ENCODE peak calls at places on chromosomes 16 and 17, in five cellular contexts. D is H1, J is IMR-90, A is neuronal stem cell, L is trophoblast cell. B is an unnamed sample. For H3K36me3, the result is how much of the 10 kb centered on the place peaks cover.

GRCh38 chr17:19470529-19471261 is 59.7 kb downstream of the RNF112 start:
- DNase-seq in J (peak), A (no peak), D (peak), L (no peak), B (no peak)

GRCh38 chr16:68064791-68065365 is 20.3 kb upstream of the NFATC3 start:
- DNase-seq in L (peak), D (peak), J (peak), A (no peak), B (peak)

GRCh38 chr16:85982563-85982939 is 83.6 kb downstream of the IRF8 start:
- DNase-seq in D (no peak), A (no peak), J (no peak), L (no peak), B (no peak)

GRCh38 chr17:28925912-28926365 is 23.1 kb upstream of the DHRS13 start:
- DNase-seq in L (no peak), J (peak), D (no peak), A (no peak), B (peak)

GRCh38 chr17:29645516-29646051 is 22.9 kb upstream of the CORO6 start:
- DNase-seq in J (peak), L (no peak), A (no peak), D (no peak), B (peak)

GRCh38 chr17:39794249-39794970 is 56.7 kb downstream of the GRB7 start:
- DNase-seq in D (no peak), J (no peak), L (no peak), A (no peak), B (no peak)

GRCh38 chr16:82439678-82440293 is 187.0 kb upstream of the CDH13 start:
- DNase-seq in D (peak), L (no peak), J (peak), A (no peak), B (peak)

GRCh38 chr17:70483624-70484023 is 314.3 kb downstream of the KCNJ2 start:
- DNase-seq in A (no peak), J (no peak), D (no peak), L (no peak), B (no peak)

GRCh38 chr17:38711792-38712571 is 6.9 kb downstream of the MLLT6 start:
- DNase-seq in L (no peak), A (no peak), D (no peak), J (no peak), B (no peak)

GRCh38 chr16:24645739-24646645 is 83.5 kb upstream of the TNRC6A start:
- DNase-seq in J (peak), A (no peak), L (peak), D (no peak), B (peak)

GRCh38 chr16:19604911-19605310 is 49.4 kb downstream of the VPS35L start:
- DNase-seq in J (no peak), A (no peak), D (no peak), L (no peak), B (no peak)

GRCh38 chr17:67606471-67606870 is 111.3 kb upstream of the NOL11 start:
- DNase-seq in A (no peak), D (no peak), J (peak), L (no peak), B (no peak)

GRCh38 chr17:79826210-79826680 is 13.0 kb downstream of the CBX4 start:
- DNase-seq in L (no peak), D (no peak), A (no peak), J (peak), B (no peak)

GRCh38 chr16:85079785-85080602 is 32.3 kb downstream of the CIBAR2 start:
- DNase-seq in J (no peak), D (no peak), L (no peak), A (no peak), B (no peak)

GRCh38 chr16:69542974-69543373 is 22.8 kb upstream of the NFAT5 start:
- DNase-seq in J (peak), A (no peak), D (no peak), L (no peak), B (no peak)

GRCh38 chr16:30649725-30650368 is 913 bp upstream of the PRR14 start:
- DNase-seq in L (no peak), A (no peak), D (no peak), J (no peak), B (no peak)

GRCh38 chr16:30651124-30652004 is 604 bp downstream of the PRR14 start:
- DNase-seq in D (peak), A (no peak), L (peak), J (peak), B (peak)

GRCh38 chr16:30652005-30652296 is 1.2 kb downstream of the PRR14 start:
- DNase-seq in A (no peak), L (no peak), J (no peak), D (no peak), B (no peak)

GRCh38 chr16:30652718-30653117 is 2.0 kb downstream of the PRR14 start:
- DNase-seq in A (no peak), D (no peak), L (no peak), J (no peak), B (no peak)

DNA sequence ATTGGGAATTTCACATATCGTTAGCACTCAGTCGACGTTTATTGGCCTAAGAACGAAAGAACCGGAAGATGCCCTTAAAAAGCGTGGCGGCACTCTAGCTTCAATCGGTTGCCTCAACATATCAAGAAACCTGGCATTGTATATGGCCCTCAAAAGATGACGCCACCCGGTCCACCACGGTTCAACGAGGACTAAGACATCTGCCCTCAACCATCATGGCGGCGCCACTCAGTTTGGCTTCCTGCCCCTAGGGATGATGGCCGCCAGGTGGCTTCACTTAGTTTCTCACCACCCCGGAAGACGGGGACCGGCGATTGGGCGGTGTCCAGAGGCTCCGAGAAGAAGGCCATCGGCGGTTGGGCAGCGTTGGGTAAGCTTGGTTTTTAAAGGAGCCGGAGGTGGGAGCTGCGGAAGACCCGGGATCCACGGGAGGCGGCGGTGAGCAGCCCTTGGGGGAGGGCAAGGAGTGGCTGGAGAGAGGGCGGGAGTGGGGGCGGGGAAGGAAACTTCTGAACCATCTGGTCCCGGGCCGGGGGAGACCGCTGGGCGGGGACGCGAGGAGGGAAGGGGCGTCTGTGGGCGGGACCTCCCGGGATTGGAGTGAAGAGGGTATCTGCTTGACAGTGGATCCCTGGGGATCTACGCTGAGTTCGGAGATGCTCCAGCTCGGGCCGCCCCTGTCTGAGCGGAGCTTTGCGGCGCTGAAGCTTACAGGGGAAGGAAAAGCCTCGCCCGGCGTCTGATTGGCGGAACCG is at the start of gene PRR14:
- DNase-seq in A (peak), D (peak), L (peak), J (peak), B (peak)
- H4K91ac ChIP-seq in A (no peak), D (peak), L (peak), J (peak), B (peak)

DNA sequence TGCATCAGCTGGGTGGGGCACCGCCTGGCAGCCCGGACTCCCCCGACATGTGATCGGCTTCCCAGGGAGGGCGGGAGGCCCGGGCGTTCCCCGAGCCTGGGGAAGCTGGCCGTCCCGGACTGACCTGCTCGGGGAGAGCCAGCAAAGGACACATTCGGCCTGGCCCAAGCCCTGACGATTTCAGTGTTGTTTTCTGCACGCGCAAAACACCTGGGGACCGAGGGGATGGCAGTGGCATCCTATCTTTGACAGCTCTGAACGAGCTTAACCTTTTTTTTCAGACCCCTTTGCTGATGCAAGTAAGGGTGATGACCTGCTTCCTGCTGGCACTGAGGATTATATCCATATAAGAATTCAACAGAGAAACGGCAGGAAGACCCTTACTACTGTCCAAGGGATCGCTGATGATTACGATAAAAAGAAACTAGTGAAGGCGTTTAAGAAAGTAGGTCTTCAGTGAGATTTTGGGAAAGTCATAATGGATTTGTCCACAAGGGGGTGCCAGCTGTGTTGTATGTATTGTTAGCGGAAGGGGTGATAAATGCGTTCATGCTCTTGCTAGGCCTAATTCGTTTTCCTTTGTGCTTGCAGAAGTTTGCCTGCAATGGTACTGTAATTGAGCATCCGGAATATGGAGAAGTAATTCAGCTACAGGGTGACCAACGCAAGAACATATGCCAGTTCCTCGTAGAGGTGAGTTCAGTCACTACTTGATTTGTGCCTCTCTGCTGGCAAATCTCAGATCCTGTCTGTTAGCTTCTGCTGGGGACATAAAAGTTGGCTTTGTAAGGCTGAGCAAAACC is 1.0 kb downstream of the EIF1 start:
- DNase-seq in D (peak), A (peak), L (no peak), J (peak), B (peak)
- H2BK120ac ChIP-seq in D (no peak), A (no peak), L (peak), J (peak), B (peak)

DNA sequence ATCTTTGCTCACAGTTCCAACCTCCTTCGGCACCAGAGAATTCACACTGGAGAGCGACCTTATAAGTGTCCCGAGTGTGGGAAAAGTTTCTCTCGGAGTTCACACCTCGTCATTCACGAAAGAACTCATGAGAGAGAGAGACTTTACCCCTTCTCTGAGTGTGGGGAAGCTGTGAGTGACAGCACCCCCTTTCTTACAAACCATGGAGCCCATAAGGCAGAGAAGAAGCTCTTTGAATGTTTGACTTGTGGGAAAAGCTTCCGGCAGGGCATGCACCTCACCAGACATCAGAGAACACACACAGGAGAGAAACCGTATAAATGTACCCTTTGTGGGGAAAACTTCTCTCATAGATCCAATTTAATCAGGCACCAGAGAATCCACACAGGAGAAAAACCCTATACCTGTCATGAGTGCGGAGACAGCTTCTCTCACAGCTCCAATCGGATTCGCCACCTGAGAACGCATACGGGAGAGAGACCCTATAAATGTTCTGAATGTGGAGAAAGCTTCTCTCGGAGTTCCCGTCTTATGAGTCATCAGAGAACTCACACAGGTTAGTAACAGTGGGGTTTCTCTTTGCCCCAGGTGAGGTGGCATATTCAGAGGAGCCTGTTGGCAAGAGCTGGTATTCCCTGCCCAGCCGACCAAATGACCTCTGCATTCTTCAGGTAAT is 6.8 kb downstream of the ZNF263 start:
- DNase-seq in D (no peak), J (no peak), A (no peak), L (no peak), B (no peak)
- H3K36me3 ChIP-seq in D (under half), J (half or more), A (half or more), L (half or more), B (half or more)

GRCh38 chr17:73678999-73679398 is 34.8 kb upstream of the SDK2 start:
- DNase-seq in L (no peak), D (peak), J (no peak), A (no peak), B (no peak)

GRCh38 chr17:73686126-73686525 is 41.9 kb upstream of the SDK2 start:
- DNase-seq in A (no peak), J (no peak), L (no peak), D (no peak), B (no peak)

GRCh38 chr17:73683788-73684582 is 39.7 kb upstream of the SDK2 start:
- DNase-seq in J (no peak), L (no peak), A (no peak), D (no peak), B (no peak)

GRCh38 chr17:73686961-73687360 is 42.7 kb upstream of the SDK2 start:
- DNase-seq in D (peak), L (no peak), A (no peak), J (no peak), B (no peak)

GRCh38 chr17:73681946-73682345 is 37.7 kb upstream of the SDK2 start:
- DNase-seq in L (no peak), D (no peak), A (no peak), J (no peak), B (no peak)
- H4K91ac ChIP-seq in L (no peak), D (no peak), A (no peak), J (no peak), B (no peak)